ENCODE peak calls at places on chromosomes 7 and 10, in four cellular contexts. F, H, B and G are unnamed samples.
A peak's percentile ranks its signal among the peaks of the same experiment; 100 is the strongest.

GRCh38 chr10:97427571-97428179 is 1.7 kb downstream of the PGAM1 start:
- DNase-seq in H (no peak), F (no peak), B (peak; percentile 42), G (no peak)

GRCh38 chr7:12642539-12642938 is 44.9 kb upstream of the ARL4A start:
- DNase-seq in B (no peak), H (no peak), F (no peak), G (no peak)

GRCh38 chr7:1607686-1608085 is 37.9 kb upstream of the PSMG3 start:
- DNase-seq in B (no peak), F (peak; percentile 19), H (no peak), G (no peak)

GRCh38 chr10:33612116-33612515 is 277.6 kb upstream of the NRP1 start:
- DNase-seq in H (no peak), B (no peak), F (no peak), G (no peak)

GRCh38 chr10:59388577-59388976 is 26.2 kb upstream of the FAM13C start:
- DNase-seq in H (no peak), F (no peak), B (no peak), G (no peak)

GRCh38 chr7:98998821-98999725 is 120.7 kb downstream of the TRRAP start:
- DNase-seq in H (no peak), B (no peak), F (no peak), G (no peak)

GRCh38 chr7:48035967-48036478 is 680 bp downstream of the C7orf57 start:
- DNase-seq in F (no peak), B (no peak), H (no peak), G (no peak)

GRCh38 chr10:124451227-124451807 is 1.5 kb upstream of the NKX1-2 start:
- DNase-seq in B (no peak), F (no peak), H (no peak), G (no peak)

GRCh38 chr10:21078410-21079329 is 181.6 kb upstream of the NEBL start:
- DNase-seq in F (peak; percentile 51), H (peak; percentile 47), B (peak; percentile 87), G (no peak)

GRCh38 chr10:68238371-68238770 is 6.5 kb upstream of the ATOH7 start:
- DNase-seq in H (no peak), B (no peak), F (no peak), G (no peak)

GRCh38 chr7:40306025-40306424 is 171.2 kb downstream of the SUGCT start:
- DNase-seq in F (no peak), B (no peak), H (no peak), G (no peak)

GRCh38 chr7:33118383-33118782 is 9.2 kb upstream of the RP9 start:
- DNase-seq in H (no peak), F (no peak), B (no peak), G (no peak)

GRCh38 chr10:103295391-103296044 is 18.6 kb downstream of the INA start:
- DNase-seq in B (no peak), F (no peak), H (no peak), G (no peak)

GRCh38 chr7:139972000-139972399 is 90.8 kb downstream of the PARP12 start:
- DNase-seq in F (no peak), B (peak; percentile 6), H (no peak), G (no peak)

GRCh38 chr10:29668628-29669027 is 33.9 kb upstream of the SVIL start:
- DNase-seq in B (no peak), F (no peak), H (no peak), G (no peak)

GRCh38 chr10:98097611-98098010 is 36.8 kb upstream of the R3HCC1L start:
- DNase-seq in H (no peak), B (no peak), F (no peak), G (no peak)

GRCh38 chr10:127338391-127339108 is 142.2 kb upstream of the INSYN2A start:
- DNase-seq in B (peak; percentile 44), H (no peak), F (no peak), G (no peak)

GRCh38 chr7:115328018-115328417 is 406.1 kb downstream of the MDFIC start:
- DNase-seq in F (no peak), H (no peak), B (no peak), G (no peak)

GRCh38 chr7:72292118-72292517 is 120.0 kb downstream of the CALN1 start:
- DNase-seq in B (no peak), F (no peak), H (no peak), G (no peak)

GRCh38 chr10:132828681-132829080 is 42.7 kb upstream of the NKX6-2 start:
- DNase-seq in H (no peak), F (no peak), B (no peak), G (no peak)

GRCh38 chr10:87054373-87055295 is 34.5 kb downstream of the FAM25A start:
- DNase-seq in B (peak; percentile 56), F (no peak), H (no peak), G (no peak)

GRCh38 chr7:8684426-8684825 is 251.0 kb downstream of the NXPH1 start:
- DNase-seq in B (no peak), F (no peak), H (no peak), G (no peak)

GRCh38 chr10:124625831-124626238 is 118.3 kb downstream of the FAM53B start:
- DNase-seq in F (no peak), H (no peak), B (no peak), G (no peak)

GRCh38 chr7:111074772-111075152 is 16.2 kb upstream of the LRRN3 start:
- DNase-seq in F (no peak), B (no peak), H (no peak), G (no peak)

GRCh38 chr10:31345886-31346285 is 26.9 kb downstream of the ZEB1 start:
- DNase-seq in F (no peak), B (no peak), H (no peak), G (no peak)

GRCh38 chr7:56083150-56083785 is 9.5 kb downstream of the PHKG1 start:
- DNase-seq in H (no peak), F (no peak), B (no peak), G (no peak)

DNA sequence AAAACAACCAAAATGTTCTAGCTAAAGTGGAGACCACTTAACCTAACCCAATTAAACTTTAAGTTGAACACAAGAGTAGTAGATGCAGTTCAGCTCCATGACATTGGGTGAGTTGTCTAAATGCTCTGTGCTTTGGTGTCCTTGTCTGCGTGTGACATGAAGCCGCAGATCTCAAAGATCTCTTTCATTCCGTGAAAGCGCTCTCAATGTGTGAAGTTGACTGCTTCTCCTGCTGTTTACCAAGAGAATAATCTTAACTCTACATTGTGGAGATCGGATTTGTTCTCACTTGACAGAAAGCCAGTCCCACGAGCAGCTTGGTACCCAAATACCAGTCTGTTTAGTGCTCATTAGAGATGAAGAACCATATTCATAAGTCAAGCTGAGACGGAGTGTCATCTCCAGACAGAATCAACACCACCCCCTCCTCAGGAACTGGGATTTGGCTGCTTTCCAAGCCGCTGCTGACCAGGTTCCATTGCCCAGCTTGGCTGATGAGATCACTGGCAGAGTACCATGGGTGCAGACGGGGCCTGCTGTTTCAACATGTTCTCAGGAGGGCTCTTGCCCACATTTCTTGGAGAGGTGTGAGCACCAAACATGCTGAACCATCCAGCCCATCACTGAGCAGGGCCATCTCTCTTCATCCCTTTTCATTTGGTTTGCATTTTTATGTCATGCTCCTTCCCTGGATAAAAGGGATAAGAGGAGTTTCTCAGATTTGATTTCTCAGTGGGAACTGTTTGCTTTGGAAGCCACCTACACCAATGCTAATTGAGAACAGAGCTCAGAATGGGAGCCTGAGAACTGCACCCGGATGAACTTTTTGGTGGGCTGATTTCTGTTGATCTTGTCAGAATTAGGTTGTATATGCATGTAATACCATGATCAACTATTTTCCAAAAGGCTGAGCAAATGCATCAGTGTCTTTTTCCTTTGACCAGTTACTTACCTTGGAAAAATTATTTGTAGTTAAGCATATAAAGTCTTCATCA is 95.8 kb upstream of the AGBL3 start:
- DNase-seq in H (no peak), F (no peak), B (no peak), G (no peak)
- H3K4me3 ChIP-seq in H (no peak overlapping the region), F (no peak overlapping the region), B (peak overlapping the region; percentile 64), G (no peak overlapping the region)

GRCh38 chr10:5779753-5780152 is 33.5 kb downstream of the GDI2 start:
- DNase-seq in F (no peak), B (no peak), H (no peak), G (no peak)

GRCh38 chr10:5775705-5776104 is 37.5 kb downstream of the GDI2 start:
- DNase-seq in B (no peak), H (peak; percentile 69), F (peak; percentile 63), G (peak; percentile 85)

GRCh38 chr10:5774987-5775386 is 38.2 kb downstream of the GDI2 start:
- DNase-seq in H (no peak), B (no peak), F (no peak), G (no peak)

GRCh38 chr10:5776150-5776880 is 36.9 kb downstream of the GDI2 start:
- DNase-seq in B (peak; percentile 16), H (no peak), F (no peak), G (no peak)

DNA sequence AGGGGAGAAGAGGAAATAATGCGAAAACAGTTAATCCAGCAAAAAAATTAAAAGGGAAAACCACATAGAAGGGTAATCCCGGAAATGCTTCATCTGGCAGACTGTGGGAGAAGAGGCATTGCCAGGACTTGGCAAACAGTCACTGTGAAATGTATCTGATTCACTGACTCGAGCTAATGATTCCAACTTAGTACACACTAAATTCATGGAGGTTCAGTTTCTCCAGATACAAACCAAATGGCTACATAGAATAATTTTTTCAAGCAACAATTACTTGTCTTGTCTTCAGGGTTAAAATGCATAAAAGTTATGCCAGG is 36.4 kb downstream of the GDI2 start:
- DNase-seq in B (peak; percentile 83), F (no peak), H (no peak), G (no peak)
- H3K36me3 ChIP-seq in B (peaks cover 36% of the 10 kb centered on the region), F (peaks cover 80% of the 10 kb centered on the region), H (peaks cover 95% of the 10 kb centered on the region), G (peaks cover 22% of the 10 kb centered on the region)

GRCh38 chr7:147411011-147411614 is 1179.5 kb upstream of the C7orf33 start:
- DNase-seq in H (no peak), F (no peak), B (no peak), G (no peak)
- H3K4me3 ChIP-seq in H (no peak overlapping the region), F (no peak overlapping the region), B (no peak overlapping the region), G (no peak overlapping the region)

GRCh38 chr7:149075286-149075685 is 15.2 kb downstream of the ZNF786 start:
- DNase-seq in F (no peak), H (no peak), B (no peak), G (no peak)
- H3K36me3 ChIP-seq in F (peaks cover 47% of the 10 kb centered on the region), H (peaks cover 38% of the 10 kb centered on the region), B (peaks cover 17% of the 10 kb centered on the region), G (peaks cover 14% of the 10 kb centered on the region)

GRCh38 chr10:70672993-70673928 is 955 bp downstream of the ADAMTS14 start:
- DNase-seq in H (no peak), F (no peak), B (no peak), G (no peak)
- H3K4me3 ChIP-seq in H (no peak overlapping the region), F (peak overlapping the region; percentile 49), B (peak overlapping the region; percentile 42), G (no peak overlapping the region)

DNA sequence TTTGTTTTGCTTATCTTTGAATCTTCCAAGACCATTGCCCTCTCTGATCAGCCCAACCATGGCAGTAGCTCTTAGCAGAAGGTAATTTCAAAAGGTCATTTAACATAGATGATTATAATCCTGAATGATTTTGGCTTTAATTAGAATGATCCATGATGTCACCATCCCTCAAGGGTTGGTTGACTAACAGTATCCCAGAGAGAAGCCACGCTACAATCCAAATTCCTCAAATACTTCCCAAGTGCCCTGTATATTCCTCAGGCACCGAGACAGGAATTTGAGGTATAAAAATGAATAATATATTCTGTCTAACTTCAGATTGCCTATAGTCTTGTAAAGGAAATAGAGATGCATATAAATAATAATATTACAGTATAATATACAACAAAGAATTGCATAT is 42.1 kb upstream of the TMEM196 start:
- DNase-seq in F (no peak), H (no peak), B (no peak), G (no peak)
- H3K36me3 ChIP-seq in F (no peaks in the 10 kb centered on the region), H (no peaks in the 10 kb centered on the region), B (no peaks in the 10 kb centered on the region), G (no peaks in the 10 kb centered on the region)

DNA sequence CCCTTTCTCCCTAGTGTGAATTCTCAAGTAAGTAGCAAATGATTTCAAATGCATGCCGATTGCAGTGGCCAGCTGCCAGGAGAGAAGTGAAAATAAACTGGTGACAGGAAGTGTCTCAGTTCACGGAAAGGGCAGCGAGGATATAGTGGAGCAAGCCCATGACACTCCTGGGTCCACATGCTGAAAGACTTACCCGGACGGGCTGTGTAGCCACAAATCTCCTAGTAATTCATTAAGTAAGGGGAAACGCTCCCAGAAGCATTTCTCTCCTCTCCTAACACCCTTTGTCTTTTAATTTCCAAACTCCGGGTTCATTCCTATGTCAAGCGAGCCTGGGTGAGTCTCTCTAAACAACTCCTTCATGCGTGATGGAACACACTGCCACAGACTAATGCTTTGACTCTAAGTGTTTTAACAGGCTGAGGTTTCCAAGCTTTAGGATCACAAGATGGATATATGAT is 125.6 kb downstream of the CYP26A1 start:
- DNase-seq in H (no peak), B (peak; percentile 61), F (no peak), G (no peak)
- H3K4me3 ChIP-seq in H (no peak overlapping the region), B (no peak overlapping the region), F (no peak overlapping the region), G (no peak overlapping the region)